ENCODE peak calls at places on chromosomes 16 and 17, in seven cellular contexts. T is MG63, E is substantia nigra, Z is H54, R is cardiac septum, H is heart left ventricle, N is nephron progenitor cell. P is an unnamed sample.
A peak's percentile ranks its signal among the peaks of the same experiment; 100 is the strongest.

GRCh38 chr16:19520861-19521331 is 1.0 kb downstream of the GDE1 start:
- DNase-seq in N (no peak), H (no peak), Z (no peak), R (no peak), E (no peak), T (no peak), P (no peak)

GRCh38 chr16:50445603-50446250 is 76.9 kb upstream of the BRD7 start:
- DNase-seq in Z (no peak), E (no peak), N (no peak), R (peak; percentile 33), T (no peak), H (no peak), P (no peak)

GRCh38 chr17:197352-197751 is 15.9 kb upstream of the DOC2B start:
- DNase-seq in T (no peak), R (no peak), Z (no peak), H (no peak), N (no peak), E (no peak), P (no peak)

GRCh38 chr17:42543190-42544079 is 7.4 kb downstream of the NAGLU start:
- DNase-seq in Z (no peak), R (no peak), E (no peak), H (no peak), T (no peak), N (no peak), P (no peak)

GRCh38 chr16:67021321-67021720 is 7.6 kb upstream of the CBFB start:
- DNase-seq in E (no peak), H (no peak), R (peak; percentile 4), N (no peak), Z (no peak), T (no peak), P (no peak)

GRCh38 chr16:18942069-18942468 is 15.9 kb upstream of the SMG1 start:
- DNase-seq in N (no peak), E (no peak), T (no peak), H (no peak), Z (no peak), R (no peak), P (no peak)

GRCh38 chr17:28726396-28726911 is 421 bp upstream of the TLCD1 start:
- DNase-seq in H (no peak), Z (peak; percentile 73), R (no peak), E (peak; percentile 66), T (peak; percentile 78), N (peak; percentile 75), P (no peak)

GRCh38 chr17:50177476-50177875 is 11.7 kb downstream of the SGCA start:
- DNase-seq in T (no peak), N (no peak), E (no peak), Z (no peak), H (no peak), R (no peak), P (no peak)

GRCh38 chr16:24855678-24856077 is 9.9 kb downstream of the SLC5A11 start:
- DNase-seq in T (peak; percentile 41), N (no peak), Z (no peak), H (no peak), E (no peak), R (no peak), P (no peak)

GRCh38 chr17:82217120-82217529 is 4.5 kb upstream of the CCDC57 start:
- DNase-seq in R (no peak), H (no peak), T (peak; percentile 85), Z (peak; percentile 59), N (no peak), E (no peak), P (no peak)

GRCh38 chr16:56372938-56373337 is 52.4 kb downstream of the AMFR start:
- DNase-seq in Z (no peak), H (no peak), T (no peak), E (no peak), R (no peak), N (peak; percentile 35), P (no peak)

GRCh38 chr16:29825145-29826044 is 5.1 kb downstream of the MVP start:
- DNase-seq in T (peak; percentile 97), E (peak; percentile 96), R (no peak), H (peak; percentile 55), Z (peak; percentile 78), N (no peak), P (peak; percentile 86)

GRCh38 chr17:41480136-41480535 is 815 bp downstream of the KRT35 start:
- DNase-seq in E (no peak), N (no peak), R (no peak), H (no peak), Z (no peak), T (no peak), P (no peak)

GRCh38 chr17:2869604-2870003 is 73.4 kb downstream of the RAP1GAP2 start:
- DNase-seq in E (peak; percentile 47), T (no peak), N (no peak), H (no peak), R (no peak), Z (no peak), P (no peak)

GRCh38 chr16:79403534-79403933 is 197.0 kb downstream of the MAF start:
- DNase-seq in H (no peak), R (no peak), E (no peak), T (no peak), Z (no peak), N (no peak), P (no peak)

GRCh38 chr16:85986931-85987749 is 88.2 kb downstream of the IRF8 start:
- DNase-seq in H (no peak), Z (peak; percentile 68), E (no peak), N (peak; percentile 56), R (peak; percentile 64), T (no peak), P (no peak)

GRCh38 chr16:1125471-1125870 is 27.4 kb upstream of the CACNA1H start:
- DNase-seq in E (no peak), H (no peak), T (no peak), R (no peak), Z (peak; percentile 61), N (peak; percentile 71), P (no peak)

GRCh38 chr16:69424935-69425784 is 741 bp downstream of the CYB5B start:
- DNase-seq in R (no peak), Z (no peak), E (no peak), N (no peak), H (no peak), T (no peak), P (no peak)